ENCODE peak calls at places on chromosomes 13 and 19, in six cellular contexts. One of them, this sample, is unnamed. For H4K20me1, the result is how much of the 10 kb centered on the place peaks cover.

GRCh38 chr19:11091343-11092153 is 2.3 kb downstream of the LDLR start:
- DNase-seq in K562: no peak
- DNase-seq in endothelial cell of umbilical vein: peak
- DNase-seq in HCT116: peak
- DNase-seq in IMR-90: peak
- DNase-seq in H9: no peak
- DNase-seq in this sample: no peak

GRCh38 chr13:100362371-100362770 is 226.2 kb downstream of the GGACT start:
- DNase-seq in K562: no peak
- DNase-seq in IMR-90: no peak
- DNase-seq in H9: no peak
- DNase-seq in HCT116: no peak
- DNase-seq in endothelial cell of umbilical vein: no peak
- DNase-seq in this sample: no peak

GRCh38 chr13:111521030-111521429 is 200.6 kb downstream of the TEX29 start:
- DNase-seq in K562: no peak
- DNase-seq in IMR-90: no peak
- DNase-seq in HCT116: no peak
- DNase-seq in endothelial cell of umbilical vein: no peak
- DNase-seq in H9: peak
- DNase-seq in this sample: no peak

GRCh38 chr19:41998246-41999020 is 4.4 kb upstream of the ATP1A3 start:
- DNase-seq in K562: peak
- DNase-seq in HCT116: peak
- DNase-seq in endothelial cell of umbilical vein: no peak
- DNase-seq in H9: peak
- DNase-seq in IMR-90: peak
- DNase-seq in this sample: no peak

GRCh38 chr13:20441066-20441465 is 84.6 kb downstream of the CRYL1 start:
- DNase-seq in HCT116: no peak
- DNase-seq in endothelial cell of umbilical vein: no peak
- DNase-seq in K562: no peak
- DNase-seq in IMR-90: no peak
- DNase-seq in H9: no peak
- DNase-seq in this sample: no peak

GRCh38 chr13:99610702-99611289 is 109.5 kb downstream of the TM9SF2 start:
- DNase-seq in K562: no peak
- DNase-seq in H9: peak
- DNase-seq in HCT116: no peak
- DNase-seq in IMR-90: no peak
- DNase-seq in endothelial cell of umbilical vein: no peak
- DNase-seq in this sample: no peak

GRCh38 chr13:65410791-65411190 is 1819.3 kb downstream of the PCDH9 start:
- DNase-seq in H9: no peak
- DNase-seq in IMR-90: no peak
- DNase-seq in K562: no peak
- DNase-seq in HCT116: no peak
- DNase-seq in endothelial cell of umbilical vein: no peak
- DNase-seq in this sample: no peak

GRCh38 chr19:42110658-42111057 is 21.6 kb downstream of the POU2F2 start:
- DNase-seq in H9: no peak
- DNase-seq in IMR-90: no peak
- DNase-seq in HCT116: no peak
- DNase-seq in K562: no peak
- DNase-seq in endothelial cell of umbilical vein: no peak
- DNase-seq in this sample: no peak

GRCh38 chr13:102089177-102089576 is 312.7 kb downstream of the FGF14 start:
- DNase-seq in HCT116: no peak
- DNase-seq in H9: no peak
- DNase-seq in IMR-90: no peak
- DNase-seq in K562: no peak
- DNase-seq in endothelial cell of umbilical vein: no peak
- DNase-seq in this sample: no peak

GRCh38 chr19:932647-933552 is 7.1 kb downstream of the ARID3A start:
- DNase-seq in H9: peak
- DNase-seq in K562: no peak
- DNase-seq in IMR-90: peak
- DNase-seq in HCT116: no peak
- DNase-seq in endothelial cell of umbilical vein: no peak
- DNase-seq in this sample: no peak

GRCh38 chr19:7386308-7386707 is 37.6 kb downstream of the ARHGEF18 start:
- DNase-seq in HCT116: no peak
- DNase-seq in K562: no peak
- DNase-seq in endothelial cell of umbilical vein: no peak
- DNase-seq in IMR-90: no peak
- DNase-seq in H9: peak
- DNase-seq in this sample: no peak

GRCh38 chr13:46759861-46760260 is 37.1 kb downstream of the ESD start:
- DNase-seq in endothelial cell of umbilical vein: no peak
- DNase-seq in H9: no peak
- DNase-seq in K562: no peak
- DNase-seq in IMR-90: no peak
- DNase-seq in HCT116: no peak
- DNase-seq in this sample: no peak

GRCh38 chr13:49756263-49756662 is 36.2 kb downstream of the KPNA3 start:
- DNase-seq in IMR-90: no peak
- DNase-seq in HCT116: no peak
- DNase-seq in K562: no peak
- DNase-seq in H9: no peak
- DNase-seq in endothelial cell of umbilical vein: no peak
- DNase-seq in this sample: no peak

GRCh38 chr13:27200413-27201066 is 28.9 kb upstream of the USP12 start:
- DNase-seq in H9: no peak
- DNase-seq in endothelial cell of umbilical vein: no peak
- DNase-seq in HCT116: no peak
- DNase-seq in K562: no peak
- DNase-seq in IMR-90: no peak
- DNase-seq in this sample: no peak

GRCh38 chr13:30159446-30159839 is 147.9 kb downstream of the KATNAL1 start:
- DNase-seq in H9: no peak
- DNase-seq in K562: no peak
- DNase-seq in IMR-90: peak
- DNase-seq in HCT116: no peak
- DNase-seq in endothelial cell of umbilical vein: no peak
- DNase-seq in this sample: no peak

GRCh38 chr19:1618157-1619093 is 13.2 kb upstream of the UQCR11 start:
- DNase-seq in HCT116: peak
- DNase-seq in K562: peak
- DNase-seq in endothelial cell of umbilical vein: no peak
- DNase-seq in IMR-90: no peak
- DNase-seq in H9: peak
- DNase-seq in this sample: peak

GRCh38 chr19:14479985-14480694 is 5.0 kb upstream of the PTGER1 start:
- DNase-seq in H9: peak
- DNase-seq in K562: peak
- DNase-seq in IMR-90: peak
- DNase-seq in HCT116: no peak
- DNase-seq in endothelial cell of umbilical vein: no peak
- DNase-seq in this sample: peak

GRCh38 chr13:46530084-46530935 is 22.7 kb upstream of the LRCH1 start:
- DNase-seq in IMR-90: peak
- DNase-seq in endothelial cell of umbilical vein: no peak
- DNase-seq in HCT116: no peak
- DNase-seq in H9: no peak
- DNase-seq in K562: no peak
- DNase-seq in this sample: no peak

GRCh38 chr13:50686547-50686946 is 156.9 kb downstream of the DLEU7 start:
- DNase-seq in HCT116: no peak
- DNase-seq in IMR-90: no peak
- DNase-seq in endothelial cell of umbilical vein: no peak
- DNase-seq in H9: no peak
- DNase-seq in K562: no peak
- DNase-seq in this sample: peak

GRCh38 chr13:71378992-71379905 is 487.8 kb downstream of the DACH1 start:
- DNase-seq in endothelial cell of umbilical vein: peak
- DNase-seq in HCT116: no peak
- DNase-seq in H9: no peak
- DNase-seq in IMR-90: no peak
- DNase-seq in K562: no peak
- DNase-seq in this sample: no peak

GRCh38 chr19:7595466-7596133 is at the start of gene CAMSAP3:
- DNase-seq in endothelial cell of umbilical vein: no peak
- DNase-seq in K562: peak
- DNase-seq in IMR-90: no peak
- DNase-seq in HCT116: no peak
- DNase-seq in H9: peak
- DNase-seq in this sample: no peak

DNA sequence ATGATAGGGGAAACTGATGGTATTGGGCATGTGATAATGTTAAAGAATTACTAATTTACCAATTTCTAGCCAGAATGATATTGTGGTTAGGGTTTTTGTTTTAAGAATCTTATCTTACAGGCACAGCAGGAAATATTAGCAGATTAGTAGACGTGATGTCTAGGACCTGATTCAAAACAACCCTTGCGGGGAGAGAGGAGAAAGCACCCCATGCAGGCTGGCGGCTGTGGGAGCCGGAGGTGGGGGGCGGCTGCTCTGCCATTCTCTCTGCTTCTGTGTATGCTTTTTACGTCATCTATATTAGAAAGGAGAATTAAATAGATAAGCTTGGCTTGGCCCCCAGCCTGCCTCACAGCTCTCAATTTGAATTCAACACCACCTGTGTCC is 41.5 kb downstream of the MLLT1 start:
- DNase-seq in K562: peak
- DNase-seq in endothelial cell of umbilical vein: peak
- DNase-seq in IMR-90: no peak
- DNase-seq in H9: no peak
- DNase-seq in HCT116: no peak
- DNase-seq in this sample: no peak
- H4K20me1 ChIP-seq in K562: under half
- H4K20me1 ChIP-seq in endothelial cell of umbilical vein: under half
- H4K20me1 ChIP-seq in IMR-90: half or more
- H4K20me1 ChIP-seq in H9: under half
- H4K20me1 ChIP-seq in HCT116: under half
- H4K20me1 ChIP-seq in this sample: half or more

GRCh38 chr13:34078334-34078999 is 260.5 kb downstream of the RFC3 start:
- DNase-seq in H9: no peak
- DNase-seq in HCT116: no peak
- DNase-seq in K562: no peak
- DNase-seq in endothelial cell of umbilical vein: no peak
- DNase-seq in IMR-90: no peak
- DNase-seq in this sample: no peak

GRCh38 chr13:34076319-34076718 is 258.4 kb downstream of the RFC3 start:
- DNase-seq in HCT116: no peak
- DNase-seq in H9: no peak
- DNase-seq in IMR-90: no peak
- DNase-seq in endothelial cell of umbilical vein: no peak
- DNase-seq in K562: no peak
- DNase-seq in this sample: no peak

DNA sequence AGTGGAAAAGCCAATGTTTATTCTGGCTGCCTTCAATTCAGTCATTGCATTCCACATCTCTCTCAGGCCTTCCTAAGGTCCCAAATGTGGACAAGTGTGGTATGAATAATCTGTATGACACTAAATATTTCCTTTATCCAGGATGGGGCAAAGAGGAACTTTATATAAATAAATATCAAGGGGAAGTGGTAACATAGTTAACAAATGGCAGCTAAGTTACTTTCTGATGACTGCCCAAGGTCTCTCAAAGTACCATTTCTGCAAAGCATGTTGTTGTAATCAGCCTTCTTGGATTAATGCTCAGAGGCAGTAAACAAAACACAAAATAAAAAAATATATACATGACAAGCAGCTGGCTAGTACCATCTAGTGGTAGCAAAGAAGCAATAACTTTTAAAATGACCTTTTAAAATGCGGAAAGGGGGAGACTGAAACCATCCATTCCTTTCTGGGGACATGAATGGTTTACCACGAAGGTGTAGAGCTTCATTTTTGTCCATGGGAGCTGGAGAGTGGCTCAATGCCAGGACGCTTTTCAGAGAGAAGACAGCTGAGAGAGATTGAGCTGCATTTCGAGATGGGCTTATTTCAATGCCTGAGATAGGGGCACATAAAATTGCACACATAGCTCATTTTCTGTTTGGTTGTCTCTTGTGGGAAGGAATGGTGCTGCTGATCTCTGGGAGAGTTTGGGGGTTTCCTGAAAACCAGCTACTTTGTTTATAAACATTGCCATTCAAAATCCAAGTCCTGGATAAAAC is 259.2 kb downstream of the RFC3 start:
- DNase-seq in H9: no peak
- DNase-seq in endothelial cell of umbilical vein: peak
- DNase-seq in K562: no peak
- DNase-seq in IMR-90: peak
- DNase-seq in HCT116: peak
- DNase-seq in this sample: no peak
- TF ChIP-seq CTCF in H9: peak
- TF ChIP-seq CTCF in endothelial cell of umbilical vein: peak
- TF ChIP-seq CTCF in K562: no peak
- TF ChIP-seq CTCF in IMR-90: peak
- TF ChIP-seq CTCF in HCT116: peak
- TF ChIP-seq CTCF in this sample: peak

GRCh38 chr19:56112313-56112709 is 8.8 kb downstream of the ZNF787 start:
- DNase-seq in H9: no peak
- DNase-seq in IMR-90: no peak
- DNase-seq in HCT116: no peak
- DNase-seq in K562: no peak
- DNase-seq in endothelial cell of umbilical vein: no peak
- DNase-seq in this sample: no peak

GRCh38 chr19:56115490-56115889 is 5.6 kb downstream of the ZNF787 start:
- DNase-seq in HCT116: no peak
- DNase-seq in H9: no peak
- DNase-seq in endothelial cell of umbilical vein: no peak
- DNase-seq in IMR-90: no peak
- DNase-seq in K562: no peak
- DNase-seq in this sample: no peak

GRCh38 chr19:56114711-56115110 is 6.4 kb downstream of the ZNF787 start:
- DNase-seq in K562: no peak
- DNase-seq in H9: no peak
- DNase-seq in HCT116: no peak
- DNase-seq in IMR-90: no peak
- DNase-seq in endothelial cell of umbilical vein: no peak
- DNase-seq in this sample: no peak

GRCh38 chr19:56113071-56113632 is 7.9 kb downstream of the ZNF787 start:
- DNase-seq in IMR-90: no peak
- DNase-seq in HCT116: no peak
- DNase-seq in H9: no peak
- DNase-seq in endothelial cell of umbilical vein: no peak
- DNase-seq in K562: no peak
- DNase-seq in this sample: no peak

GRCh38 chr19:56114051-56114694 is 6.9 kb downstream of the ZNF787 start:
- DNase-seq in H9: no peak
- DNase-seq in IMR-90: no peak
- DNase-seq in HCT116: no peak
- DNase-seq in endothelial cell of umbilical vein: no peak
- DNase-seq in K562: no peak
- DNase-seq in this sample: no peak
- H4K20me1 ChIP-seq in H9: under half
- H4K20me1 ChIP-seq in IMR-90: half or more
- H4K20me1 ChIP-seq in HCT116: under half
- H4K20me1 ChIP-seq in endothelial cell of umbilical vein: under half
- H4K20me1 ChIP-seq in K562: under half
- H4K20me1 ChIP-seq in this sample: half or more

DNA sequence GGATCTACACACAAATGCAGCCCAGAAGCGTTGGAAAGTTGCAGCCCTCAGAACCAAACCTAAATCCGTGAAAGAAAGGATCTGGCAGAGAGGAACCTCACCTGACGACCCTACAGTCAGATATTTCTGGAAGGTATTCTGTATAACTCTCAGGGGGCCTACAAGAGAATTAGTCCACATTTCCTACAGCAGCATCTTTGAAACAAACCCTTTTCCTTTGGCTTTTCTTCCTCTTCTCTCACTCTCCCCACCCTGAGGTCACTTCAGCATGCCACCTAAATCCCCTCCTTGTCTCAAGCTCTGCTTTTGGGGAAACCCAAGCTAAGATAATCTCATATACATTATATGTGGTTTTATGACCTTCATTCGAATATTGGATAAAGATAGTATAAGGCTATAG is 719.0 kb upstream of the MIR17HG start:
- DNase-seq in endothelial cell of umbilical vein: no peak
- DNase-seq in H9: no peak
- DNase-seq in IMR-90: no peak
- DNase-seq in HCT116: no peak
- DNase-seq in K562: no peak
- DNase-seq in this sample: no peak
- TF ChIP-seq CTCF in endothelial cell of umbilical vein: no peak
- TF ChIP-seq CTCF in H9: no peak
- TF ChIP-seq CTCF in IMR-90: no peak
- TF ChIP-seq CTCF in HCT116: no peak
- TF ChIP-seq CTCF in K562: no peak
- TF ChIP-seq CTCF in this sample: no peak